ENCODE peak calls at places on chromosome 3, in ten cellular contexts. N is choroid plexus epithelial cell; W is psoas muscle; U is activated naive CD8-positive, alpha-beta T cell treated with anti-CD3 and anti-CD28 coated beads for 36 hours; T is H7; R is GM10248; K is NCI-H2081; Q is NCI-H1092 treated with DMSO at 0.1 percent for 48 hours; L is RWPE1; P is GM20000. M is an unnamed sample.

GRCh38 chr3:37907906-37908305 is 46.2 kb downstream of the CTDSPL start:
- DNase-seq in W (no peak), L (no peak), K (no peak), N (peak), Q (no peak), P (peak), R (peak), U (peak), T (no peak), M (no peak)

GRCh38 chr3:134353831-134354611 is 20.2 kb downstream of the AMOTL2 start:
- DNase-seq in R (no peak), P (no peak), W (no peak), U (no peak), Q (no peak), L (no peak), T (peak), K (no peak), N (no peak), M (no peak)

GRCh38 chr3:161413127-161413854 is 42.0 kb upstream of the SPTSSB start:
- DNase-seq in Q (no peak), N (peak), R (no peak), L (no peak), W (peak), U (no peak), K (no peak), P (no peak), T (no peak), M (no peak)

GRCh38 chr3:7640787-7641186 is 779.9 kb downstream of the GRM7 start:
- DNase-seq in N (no peak), R (no peak), U (no peak), K (no peak), W (no peak), Q (no peak), L (no peak), T (no peak), P (no peak), M (no peak)

GRCh38 chr3:188507244-188507720 is 353.3 kb downstream of the LPP start:
- DNase-seq in U (no peak), K (no peak), W (no peak), N (peak), L (no peak), T (peak), Q (no peak), R (no peak), P (no peak), M (no peak)

GRCh38 chr3:24151595-24151994 is 206.5 kb downstream of the NR1D2 start:
- DNase-seq in K (no peak), U (no peak), L (no peak), P (no peak), T (no peak), Q (no peak), W (no peak), N (peak), R (no peak), M (no peak)

GRCh38 chr3:126463521-126463920 is 12.2 kb downstream of the ZXDC start:
- DNase-seq in K (peak), U (no peak), Q (no peak), R (no peak), P (no peak), L (no peak), W (no peak), T (no peak), N (no peak), M (no peak)

GRCh38 chr3:136639069-136639468 is 113.1 kb downstream of the STAG1 start:
- DNase-seq in P (no peak), Q (no peak), L (no peak), R (no peak), U (no peak), W (no peak), T (no peak), K (no peak), N (no peak), M (no peak)

GRCh38 chr3:4720316-4721075 is 227.3 kb downstream of the ITPR1 start:
- DNase-seq in T (peak), W (peak), Q (peak), N (peak), R (peak), L (peak), U (no peak), K (no peak), P (peak), M (no peak)

GRCh38 chr3:162295323-162295983 is 798.8 kb downstream of the OTOL1 start:
- DNase-seq in T (no peak), N (peak), P (no peak), W (no peak), K (no peak), Q (no peak), U (no peak), L (peak), R (no peak), M (peak)

GRCh38 chr3:70433091-70433490 is 120.7 kb upstream of the MDFIC2 start:
- DNase-seq in K (no peak), R (no peak), T (no peak), L (no peak), Q (no peak), W (no peak), U (no peak), P (no peak), N (peak), M (no peak)

GRCh38 chr3:126348308-126348920 is 8.8 kb downstream of the KLF15 start:
- DNase-seq in N (peak), L (no peak), K (no peak), U (no peak), P (no peak), Q (no peak), T (peak), R (no peak), W (peak), M (no peak)

GRCh38 chr3:9749663-9750555 is at the start of gene OGG1:
- DNase-seq in W (peak), K (peak), U (peak), R (peak), T (peak), N (peak), L (peak), Q (peak), P (peak), M (peak)

GRCh38 chr3:40827942-40828688 is 303.4 kb downstream of the ZNF621 start:
- DNase-seq in R (no peak), K (no peak), N (peak), T (no peak), L (peak), W (peak), Q (no peak), P (no peak), U (no peak), M (peak)

GRCh38 chr3:49406571-49407565 is 4.9 kb downstream of the RHOA start:
- DNase-seq in Q (no peak), R (no peak), P (no peak), W (no peak), K (no peak), L (no peak), N (no peak), T (no peak), U (no peak), M (no peak)

GRCh38 chr3:123773681-123774431 is 110.3 kb downstream of the MYLK start:
- DNase-seq in N (no peak), P (no peak), U (no peak), K (no peak), T (no peak), W (peak), R (no peak), Q (no peak), L (no peak), M (no peak)

GRCh38 chr3:177595789-177596188 is 398.5 kb upstream of the TBL1XR1 start:
- DNase-seq in Q (no peak), L (no peak), R (no peak), K (no peak), N (peak), T (no peak), U (no peak), W (no peak), P (no peak), M (no peak)

GRCh38 chr3:50100956-50101845 is 12.5 kb downstream of the RBM5 start:
- DNase-seq in T (no peak), P (no peak), Q (no peak), U (no peak), L (no peak), R (no peak), K (no peak), N (no peak), W (no peak), M (no peak)

GRCh38 chr3:123383101-123384053 is 65.5 kb downstream of the ADCY5 start:
- DNase-seq in T (peak), N (no peak), R (no peak), W (no peak), U (no peak), Q (no peak), P (no peak), L (no peak), K (no peak), M (no peak)

GRCh38 chr3:50242778-50243551 is 7.0 kb downstream of the GNAI2 start:
- DNase-seq in U (peak), N (peak), W (peak), R (peak), K (no peak), T (peak), Q (no peak), P (no peak), L (no peak), M (no peak)

GRCh38 chr3:59812778-59813558 is 763.1 kb upstream of the CFAP20DC start:
- DNase-seq in T (peak), W (no peak), R (no peak), U (no peak), Q (no peak), K (peak), L (no peak), N (peak), P (no peak), M (no peak)

GRCh38 chr3:12798559-12799179 is 2.2 kb downstream of the CAND2 start:
- DNase-seq in N (no peak), Q (no peak), U (no peak), L (no peak), W (peak), K (no peak), P (no peak), T (no peak), R (no peak), M (no peak)

GRCh38 chr3:194092770-194093336 is 43.1 kb upstream of the HES1 start:
- DNase-seq in T (no peak), P (no peak), U (no peak), K (no peak), Q (no peak), R (no peak), W (no peak), L (no peak), N (no peak), M (no peak)

GRCh38 chr3:22117751-22118346 is 366.8 kb upstream of the ZNF385D start:
- DNase-seq in R (no peak), K (peak), P (peak), T (peak), L (peak), W (no peak), Q (peak), U (no peak), N (peak), M (no peak)

GRCh38 chr3:51873253-51873766 is 2.1 kb downstream of the IQCF5 start:
- DNase-seq in T (no peak), L (no peak), K (no peak), W (no peak), U (no peak), P (no peak), Q (no peak), R (no peak), N (no peak), M (no peak)